ENCODE peak calls at places on chromosome 10, in eight cellular contexts. One of them, this sample, is unnamed.

GRCh38 chr10:123295644-123296043 is 141.4 kb downstream of the BUB3 start:
- DNase-seq in spleen: no peak
- DNase-seq in mammary epithelial cell: no peak
- DNase-seq in colonic mucosa: no peak
- DNase-seq in psoas muscle: no peak
- DNase-seq in upper lobe of left lung: no peak
- DNase-seq in testis: no peak
- DNase-seq in aorta: no peak
- DNase-seq in this sample: no peak

GRCh38 chr10:116538461-116538860 is 7.3 kb upstream of the PNLIP start:
- DNase-seq in spleen: no peak
- DNase-seq in mammary epithelial cell: peak; percentile 86
- DNase-seq in colonic mucosa: no peak
- DNase-seq in psoas muscle: no peak
- DNase-seq in upper lobe of left lung: no peak
- DNase-seq in testis: no peak
- DNase-seq in aorta: no peak
- DNase-seq in this sample: no peak

GRCh38 chr10:70615784-70616511 is 13.4 kb upstream of the PRF1 start:
- DNase-seq in spleen: no peak
- DNase-seq in mammary epithelial cell: peak; percentile 32
- DNase-seq in colonic mucosa: no peak
- DNase-seq in psoas muscle: no peak
- DNase-seq in upper lobe of left lung: no peak
- DNase-seq in testis: no peak
- DNase-seq in aorta: no peak
- DNase-seq in this sample: no peak

GRCh38 chr10:15351099-15351820 is 19.8 kb downstream of the FAM171A1 start:
- DNase-seq in spleen: no peak
- DNase-seq in mammary epithelial cell: no peak
- DNase-seq in colonic mucosa: no peak
- DNase-seq in psoas muscle: no peak
- DNase-seq in upper lobe of left lung: no peak
- DNase-seq in testis: no peak
- DNase-seq in aorta: no peak
- DNase-seq in this sample: no peak

GRCh38 chr10:5692476-5693358 is 8.1 kb downstream of the TASOR2 start:
- DNase-seq in spleen: peak; percentile 91
- DNase-seq in mammary epithelial cell: peak; percentile 58
- DNase-seq in colonic mucosa: peak; percentile 66
- DNase-seq in psoas muscle: peak; percentile 53
- DNase-seq in upper lobe of left lung: peak; percentile 64
- DNase-seq in testis: peak; percentile 72
- DNase-seq in aorta: peak; percentile 66
- DNase-seq in this sample: no peak

GRCh38 chr10:361203-362135 is 226.2 kb downstream of the ZMYND11 start:
- DNase-seq in spleen: peak; percentile 43
- DNase-seq in mammary epithelial cell: no peak
- DNase-seq in colonic mucosa: no peak
- DNase-seq in psoas muscle: no peak
- DNase-seq in upper lobe of left lung: no peak
- DNase-seq in testis: no peak
- DNase-seq in aorta: no peak
- DNase-seq in this sample: no peak

GRCh38 chr10:108241166-108241565 is 1076.7 kb upstream of the SORCS1 start:
- DNase-seq in spleen: no peak
- DNase-seq in mammary epithelial cell: no peak
- DNase-seq in colonic mucosa: no peak
- DNase-seq in psoas muscle: no peak
- DNase-seq in upper lobe of left lung: no peak
- DNase-seq in testis: no peak
- DNase-seq in aorta: no peak
- DNase-seq in this sample: no peak

GRCh38 chr10:133516072-133516471 is 11.1 kb upstream of the CYP2E1 start:
- DNase-seq in spleen: no peak
- DNase-seq in mammary epithelial cell: no peak
- DNase-seq in colonic mucosa: no peak
- DNase-seq in psoas muscle: no peak
- DNase-seq in upper lobe of left lung: no peak
- DNase-seq in testis: no peak
- DNase-seq in aorta: no peak
- DNase-seq in this sample: no peak

GRCh38 chr10:28587970-28588290 is 55.0 kb downstream of the WAC start:
- DNase-seq in spleen: no peak
- DNase-seq in mammary epithelial cell: peak; percentile 42
- DNase-seq in colonic mucosa: no peak
- DNase-seq in psoas muscle: no peak
- DNase-seq in upper lobe of left lung: no peak
- DNase-seq in testis: no peak
- DNase-seq in aorta: no peak
- DNase-seq in this sample: no peak

GRCh38 chr10:127694580-127695193 is 42.3 kb upstream of the FOXI2 start:
- DNase-seq in spleen: no peak
- DNase-seq in mammary epithelial cell: peak; percentile 5
- DNase-seq in colonic mucosa: peak; percentile 47
- DNase-seq in psoas muscle: no peak
- DNase-seq in upper lobe of left lung: peak; percentile 65
- DNase-seq in testis: peak; percentile 83
- DNase-seq in aorta: no peak
- DNase-seq in this sample: no peak

GRCh38 chr10:117921421-117921820 is 125.3 kb downstream of the RAB11FIP2 start:
- DNase-seq in spleen: no peak
- DNase-seq in mammary epithelial cell: no peak
- DNase-seq in colonic mucosa: no peak
- DNase-seq in psoas muscle: no peak
- DNase-seq in upper lobe of left lung: no peak
- DNase-seq in testis: no peak
- DNase-seq in aorta: no peak
- DNase-seq in this sample: no peak

GRCh38 chr10:50604049-50604640 is 19.6 kb downstream of the SGMS1 start:
- DNase-seq in spleen: no peak
- DNase-seq in mammary epithelial cell: no peak
- DNase-seq in colonic mucosa: no peak
- DNase-seq in psoas muscle: no peak
- DNase-seq in upper lobe of left lung: no peak
- DNase-seq in testis: no peak
- DNase-seq in aorta: no peak
- DNase-seq in this sample: no peak

GRCh38 chr10:133366130-133366478 is 7.0 kb downstream of the ECHS1 start:
- DNase-seq in spleen: no peak
- DNase-seq in mammary epithelial cell: no peak
- DNase-seq in colonic mucosa: no peak
- DNase-seq in psoas muscle: no peak
- DNase-seq in upper lobe of left lung: no peak
- DNase-seq in testis: no peak
- DNase-seq in aorta: no peak
- DNase-seq in this sample: no peak

GRCh38 chr10:24360286-24361127 is 151.6 kb downstream of the KIAA1217 start:
- DNase-seq in spleen: no peak
- DNase-seq in mammary epithelial cell: peak; percentile 67
- DNase-seq in colonic mucosa: peak; percentile 81
- DNase-seq in psoas muscle: peak; percentile 84
- DNase-seq in upper lobe of left lung: peak; percentile 70
- DNase-seq in testis: peak; percentile 92
- DNase-seq in aorta: peak; percentile 61
- DNase-seq in this sample: peak; percentile 78

GRCh38 chr10:87038786-87039185 is 18.7 kb downstream of the FAM25A start:
- DNase-seq in spleen: no peak
- DNase-seq in mammary epithelial cell: peak; percentile 68
- DNase-seq in colonic mucosa: no peak
- DNase-seq in psoas muscle: no peak
- DNase-seq in upper lobe of left lung: no peak
- DNase-seq in testis: no peak
- DNase-seq in aorta: no peak
- DNase-seq in this sample: no peak

GRCh38 chr10:20890009-20890408 is 7.1 kb downstream of the NEBL start:
- DNase-seq in spleen: no peak
- DNase-seq in mammary epithelial cell: no peak
- DNase-seq in colonic mucosa: no peak
- DNase-seq in psoas muscle: no peak
- DNase-seq in upper lobe of left lung: no peak
- DNase-seq in testis: no peak
- DNase-seq in aorta: no peak
- DNase-seq in this sample: no peak

GRCh38 chr10:58662314-58662713 is 149.6 kb downstream of the BICC1 start:
- DNase-seq in spleen: no peak
- DNase-seq in mammary epithelial cell: peak; percentile 90
- DNase-seq in colonic mucosa: no peak
- DNase-seq in psoas muscle: no peak
- DNase-seq in upper lobe of left lung: no peak
- DNase-seq in testis: no peak
- DNase-seq in aorta: no peak
- DNase-seq in this sample: no peak

GRCh38 chr10:71282323-71282680 is 36.8 kb upstream of the SLC29A3 start:
- DNase-seq in spleen: no peak
- DNase-seq in mammary epithelial cell: no peak
- DNase-seq in colonic mucosa: no peak
- DNase-seq in psoas muscle: no peak
- DNase-seq in upper lobe of left lung: no peak
- DNase-seq in testis: no peak
- DNase-seq in aorta: no peak
- DNase-seq in this sample: no peak

DNA sequence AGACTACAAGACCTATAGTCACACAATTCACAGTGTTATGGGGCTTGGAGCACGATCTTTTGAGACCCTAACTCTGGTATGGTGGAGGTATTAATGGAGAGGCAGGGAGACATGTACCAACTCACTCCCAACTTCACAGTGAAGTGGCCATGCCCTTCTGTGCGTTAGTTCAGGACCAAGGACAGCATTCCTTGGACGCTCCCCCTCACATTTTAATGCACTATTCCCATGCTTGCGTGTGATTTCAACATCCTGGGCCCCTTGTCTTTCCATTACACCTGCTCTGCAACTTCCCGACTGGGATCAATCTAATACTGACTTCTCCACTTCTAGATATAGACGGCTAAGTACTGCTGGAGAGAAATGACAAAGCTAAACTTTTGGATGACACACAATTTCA is 72.7 kb downstream of the PLCE1 start:
- DNase-seq in spleen: no peak
- DNase-seq in mammary epithelial cell: peak; percentile 5
- DNase-seq in colonic mucosa: no peak
- DNase-seq in psoas muscle: no peak
- DNase-seq in upper lobe of left lung: no peak
- DNase-seq in testis: peak; percentile 25
- DNase-seq in aorta: no peak
- DNase-seq in this sample: no peak
- H3K27ac ChIP-seq in spleen: no peak overlapping the region
- H3K27ac ChIP-seq in mammary epithelial cell: no peak overlapping the region
- H3K27ac ChIP-seq in colonic mucosa: no peak overlapping the region
- H3K27ac ChIP-seq in psoas muscle: no peak overlapping the region
- H3K27ac ChIP-seq in upper lobe of left lung: no peak overlapping the region
- H3K27ac ChIP-seq in testis: no peak overlapping the region
- H3K27ac ChIP-seq in aorta: no peak overlapping the region
- H3K27ac ChIP-seq in this sample: no peak overlapping the region

GRCh38 chr10:80118669-80119068 is 13.9 kb upstream of the PLAC9 start:
- DNase-seq in spleen: no peak
- DNase-seq in mammary epithelial cell: no peak
- DNase-seq in colonic mucosa: no peak
- DNase-seq in psoas muscle: no peak
- DNase-seq in upper lobe of left lung: no peak
- DNase-seq in testis: no peak
- DNase-seq in aorta: no peak
- DNase-seq in this sample: no peak

GRCh38 chr10:80122746-80123145 is 9.8 kb upstream of the PLAC9 start:
- DNase-seq in spleen: no peak
- DNase-seq in mammary epithelial cell: no peak
- DNase-seq in colonic mucosa: no peak
- DNase-seq in psoas muscle: no peak
- DNase-seq in upper lobe of left lung: no peak
- DNase-seq in testis: no peak
- DNase-seq in aorta: no peak
- DNase-seq in this sample: no peak

GRCh38 chr10:80126876-80127275 is 5.7 kb upstream of the PLAC9 start:
- DNase-seq in spleen: no peak
- DNase-seq in mammary epithelial cell: no peak
- DNase-seq in colonic mucosa: no peak
- DNase-seq in psoas muscle: no peak
- DNase-seq in upper lobe of left lung: no peak
- DNase-seq in testis: no peak
- DNase-seq in aorta: no peak
- DNase-seq in this sample: no peak

GRCh38 chr10:80122110-80122710 is 10.3 kb upstream of the PLAC9 start:
- DNase-seq in spleen: no peak
- DNase-seq in mammary epithelial cell: peak; percentile 63
- DNase-seq in colonic mucosa: no peak
- DNase-seq in psoas muscle: no peak
- DNase-seq in upper lobe of left lung: no peak
- DNase-seq in testis: no peak
- DNase-seq in aorta: no peak
- DNase-seq in this sample: no peak
- H3K27ac ChIP-seq in spleen: no peak overlapping the region
- H3K27ac ChIP-seq in mammary epithelial cell: no peak overlapping the region
- H3K27ac ChIP-seq in colonic mucosa: no peak overlapping the region
- H3K27ac ChIP-seq in psoas muscle: no peak overlapping the region
- H3K27ac ChIP-seq in upper lobe of left lung: no peak overlapping the region
- H3K27ac ChIP-seq in testis: no peak overlapping the region
- H3K27ac ChIP-seq in aorta: no peak overlapping the region
- H3K27ac ChIP-seq in this sample: no peak overlapping the region

DNA sequence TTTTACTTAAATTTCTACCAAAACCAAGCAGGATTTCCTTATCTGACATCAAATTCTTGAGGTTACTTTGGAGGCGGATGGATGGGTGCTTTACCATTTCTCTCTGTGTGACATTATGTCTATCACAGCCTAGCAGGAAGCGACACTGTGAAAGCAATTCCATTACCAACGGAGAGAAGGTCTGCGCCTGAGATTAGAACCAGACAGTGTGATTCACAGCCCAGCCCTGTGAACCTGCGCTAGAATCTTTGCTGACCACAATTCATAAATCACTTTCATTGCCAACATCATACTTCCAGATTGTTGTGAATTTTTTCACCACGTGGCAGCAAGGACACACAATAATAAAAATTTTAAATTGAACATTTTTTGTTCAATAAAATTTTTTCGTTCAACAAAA is 126.5 kb downstream of the CUBN start:
- DNase-seq in spleen: no peak
- DNase-seq in mammary epithelial cell: peak; percentile 75
- DNase-seq in colonic mucosa: no peak
- DNase-seq in psoas muscle: no peak
- DNase-seq in upper lobe of left lung: no peak
- DNase-seq in testis: no peak
- DNase-seq in aorta: no peak
- DNase-seq in this sample: no peak
- H3K27ac ChIP-seq in spleen: no peak overlapping the region
- H3K27ac ChIP-seq in mammary epithelial cell: no peak overlapping the region
- H3K27ac ChIP-seq in colonic mucosa: no peak overlapping the region
- H3K27ac ChIP-seq in psoas muscle: peak overlapping the region; percentile 50
- H3K27ac ChIP-seq in upper lobe of left lung: peak overlapping the region; percentile 59
- H3K27ac ChIP-seq in testis: peak overlapping the region; percentile 86
- H3K27ac ChIP-seq in aorta: peak overlapping the region; percentile 4
- H3K27ac ChIP-seq in this sample: peak overlapping the region; percentile 41

DNA sequence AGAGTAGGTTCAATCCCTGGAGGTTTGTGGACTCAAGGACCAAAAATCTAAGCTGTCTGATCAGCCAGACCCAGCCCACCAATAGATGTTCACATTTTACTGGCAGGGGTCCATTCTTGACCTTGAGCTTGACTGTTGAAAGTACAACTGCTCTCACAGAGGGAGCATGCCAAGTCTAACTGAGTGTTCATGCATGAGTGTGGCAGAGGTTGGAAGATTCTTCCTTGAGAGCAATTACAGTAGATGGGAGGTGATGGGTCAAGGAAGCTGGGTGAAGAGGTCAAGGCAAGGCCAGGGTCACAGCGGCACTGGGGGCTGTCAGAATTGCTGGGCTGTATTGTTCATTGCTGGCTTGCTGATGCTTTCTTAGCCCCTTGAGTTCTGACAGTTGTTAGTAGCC is 202.8 kb upstream of the SVIL start:
- DNase-seq in spleen: no peak
- DNase-seq in mammary epithelial cell: no peak
- DNase-seq in colonic mucosa: no peak
- DNase-seq in psoas muscle: no peak
- DNase-seq in upper lobe of left lung: no peak
- DNase-seq in testis: peak; percentile 73
- DNase-seq in aorta: no peak
- DNase-seq in this sample: no peak
- H3K27ac ChIP-seq in spleen: no peak overlapping the region
- H3K27ac ChIP-seq in mammary epithelial cell: no peak overlapping the region
- H3K27ac ChIP-seq in colonic mucosa: no peak overlapping the region
- H3K27ac ChIP-seq in psoas muscle: no peak overlapping the region
- H3K27ac ChIP-seq in upper lobe of left lung: no peak overlapping the region
- H3K27ac ChIP-seq in testis: peak overlapping the region; percentile 57
- H3K27ac ChIP-seq in aorta: no peak overlapping the region
- H3K27ac ChIP-seq in this sample: no peak overlapping the region